ENCODE peak calls at places on chromosomes 4 and X, in four cellular contexts. One of them, this sample, is unnamed.

GRCh38 chrX:115174548-115174947 is 14.7 kb upstream of the RBMXL3 start:
- DNase-seq in NCI-H1105: no peak
- DNase-seq in SJSA1: no peak
- DNase-seq in ecto neural progenitor cell: no peak
- DNase-seq in this sample: no peak

GRCh38 chr4:1503583-1504471 is 97.6 kb upstream of the NKX1-1 start:
- DNase-seq in SJSA1: no peak
- DNase-seq in ecto neural progenitor cell: peak
- DNase-seq in NCI-H1105: no peak
- DNase-seq in this sample: no peak

GRCh38 chr4:21768349-21769310 is 179.9 kb downstream of the KCNIP4 start:
- DNase-seq in SJSA1: no peak
- DNase-seq in NCI-H1105: peak
- DNase-seq in ecto neural progenitor cell: no peak
- DNase-seq in this sample: peak

GRCh38 chrX:27893871-27894270 is 86.1 kb downstream of the MAGEB10 start:
- DNase-seq in SJSA1: no peak
- DNase-seq in NCI-H1105: no peak
- DNase-seq in ecto neural progenitor cell: no peak
- DNase-seq in this sample: no peak

GRCh38 chr4:2923141-2923551 is 40.1 kb downstream of the NOP14 start:
- DNase-seq in ecto neural progenitor cell: no peak
- DNase-seq in SJSA1: no peak
- DNase-seq in NCI-H1105: no peak
- DNase-seq in this sample: no peak

GRCh38 chr4:147160908-147161513 is 215.3 kb upstream of the TTC29 start:
- DNase-seq in ecto neural progenitor cell: no peak
- DNase-seq in SJSA1: no peak
- DNase-seq in NCI-H1105: no peak
- DNase-seq in this sample: peak

GRCh38 chr4:151205722-151206121 is 71.2 kb upstream of the PRSS48 start:
- DNase-seq in SJSA1: no peak
- DNase-seq in ecto neural progenitor cell: no peak
- DNase-seq in NCI-H1105: no peak
- DNase-seq in this sample: no peak

GRCh38 chr4:9867746-9868425 is 86.5 kb downstream of the DRD5 start:
- DNase-seq in ecto neural progenitor cell: no peak
- DNase-seq in SJSA1: no peak
- DNase-seq in NCI-H1105: peak
- DNase-seq in this sample: no peak

This sample was measured in SW480.